ENCODE peak calls at places on chromosomes 16 and 17, in nine cellular contexts. One of them, this sample, is unnamed.

GRCh38 chr16:66901626-66902025 is 17.1 kb downstream of the CDH16 start:
- DNase-seq in fibroblast of lung: no peak
- DNase-seq in tibial nerve: no peak
- DNase-seq in HFFc6: no peak
- DNase-seq in mucosa of gallbladder: no peak
- DNase-seq in neural crest cell: no peak
- DNase-seq in cardiac septum: no peak
- DNase-seq in glutamatergic neuron: no peak
- DNase-seq in mucosa of descending colon: no peak
- DNase-seq in this sample: no peak

GRCh38 chr16:46658925-46659324 is 30.1 kb downstream of the VPS35 start:
- DNase-seq in fibroblast of lung: no peak
- DNase-seq in tibial nerve: peak
- DNase-seq in HFFc6: no peak
- DNase-seq in mucosa of gallbladder: peak
- DNase-seq in neural crest cell: no peak
- DNase-seq in cardiac septum: no peak
- DNase-seq in glutamatergic neuron: no peak
- DNase-seq in mucosa of descending colon: no peak
- DNase-seq in this sample: no peak

GRCh38 chr17:58417300-58418092 is at the start of gene RNF43:
- DNase-seq in fibroblast of lung: peak
- DNase-seq in tibial nerve: peak
- DNase-seq in HFFc6: peak
- DNase-seq in mucosa of gallbladder: peak
- DNase-seq in neural crest cell: peak
- DNase-seq in cardiac septum: peak
- DNase-seq in glutamatergic neuron: peak
- DNase-seq in mucosa of descending colon: peak
- DNase-seq in this sample: peak

GRCh38 chr16:57610611-57611010 is 17.8 kb upstream of the ADGRG1 start:
- DNase-seq in fibroblast of lung: no peak
- DNase-seq in tibial nerve: no peak
- DNase-seq in HFFc6: no peak
- DNase-seq in mucosa of gallbladder: no peak
- DNase-seq in neural crest cell: no peak
- DNase-seq in cardiac septum: peak
- DNase-seq in glutamatergic neuron: no peak
- DNase-seq in mucosa of descending colon: no peak
- DNase-seq in this sample: no peak

GRCh38 chr16:17470002-17470870 is 524 bp downstream of the XYLT1 start:
- DNase-seq in fibroblast of lung: no peak
- DNase-seq in tibial nerve: no peak
- DNase-seq in HFFc6: no peak
- DNase-seq in mucosa of gallbladder: no peak
- DNase-seq in neural crest cell: peak
- DNase-seq in cardiac septum: no peak
- DNase-seq in glutamatergic neuron: peak
- DNase-seq in mucosa of descending colon: peak
- DNase-seq in this sample: no peak

GRCh38 chr17:51004249-51004648 is 116.4 kb downstream of the SPAG9 start:
- DNase-seq in fibroblast of lung: no peak
- DNase-seq in tibial nerve: no peak
- DNase-seq in HFFc6: no peak
- DNase-seq in mucosa of gallbladder: no peak
- DNase-seq in neural crest cell: no peak
- DNase-seq in cardiac septum: no peak
- DNase-seq in glutamatergic neuron: no peak
- DNase-seq in mucosa of descending colon: no peak
- DNase-seq in this sample: no peak

GRCh38 chr17:71578446-71578845 is 542.4 kb upstream of the SOX9 start:
- DNase-seq in fibroblast of lung: no peak
- DNase-seq in tibial nerve: no peak
- DNase-seq in HFFc6: no peak
- DNase-seq in mucosa of gallbladder: no peak
- DNase-seq in neural crest cell: no peak
- DNase-seq in cardiac septum: no peak
- DNase-seq in glutamatergic neuron: no peak
- DNase-seq in mucosa of descending colon: no peak
- DNase-seq in this sample: no peak

GRCh38 chr17:57735230-57735629 is 9.9 kb downstream of the CCDC182 start:
- DNase-seq in fibroblast of lung: no peak
- DNase-seq in tibial nerve: no peak
- DNase-seq in HFFc6: no peak
- DNase-seq in mucosa of gallbladder: no peak
- DNase-seq in neural crest cell: no peak
- DNase-seq in cardiac septum: no peak
- DNase-seq in glutamatergic neuron: no peak
- DNase-seq in mucosa of descending colon: no peak
- DNase-seq in this sample: no peak

GRCh38 chr16:89410794-89411309 is 79.5 kb downstream of the ANKRD11 start:
- DNase-seq in fibroblast of lung: peak
- DNase-seq in tibial nerve: peak
- DNase-seq in HFFc6: peak
- DNase-seq in mucosa of gallbladder: peak
- DNase-seq in neural crest cell: no peak
- DNase-seq in cardiac septum: no peak
- DNase-seq in glutamatergic neuron: peak
- DNase-seq in mucosa of descending colon: peak
- DNase-seq in this sample: peak

GRCh38 chr17:10292057-10292931 is 80.5 kb downstream of the MYH13 start:
- DNase-seq in fibroblast of lung: peak
- DNase-seq in tibial nerve: no peak
- DNase-seq in HFFc6: peak
- DNase-seq in mucosa of gallbladder: peak
- DNase-seq in neural crest cell: no peak
- DNase-seq in cardiac septum: no peak
- DNase-seq in glutamatergic neuron: no peak
- DNase-seq in mucosa of descending colon: no peak
- DNase-seq in this sample: no peak

GRCh38 chr17:43608313-43608712 is 53.4 kb downstream of the MEOX1 start:
- DNase-seq in fibroblast of lung: no peak
- DNase-seq in tibial nerve: no peak
- DNase-seq in HFFc6: peak
- DNase-seq in mucosa of gallbladder: no peak
- DNase-seq in neural crest cell: no peak
- DNase-seq in cardiac septum: no peak
- DNase-seq in glutamatergic neuron: no peak
- DNase-seq in mucosa of descending colon: no peak
- DNase-seq in this sample: no peak

GRCh38 chr16:78310990-78311561 is 211.6 kb downstream of the WWOX start:
- DNase-seq in fibroblast of lung: no peak
- DNase-seq in tibial nerve: no peak
- DNase-seq in HFFc6: no peak
- DNase-seq in mucosa of gallbladder: no peak
- DNase-seq in neural crest cell: no peak
- DNase-seq in cardiac septum: no peak
- DNase-seq in glutamatergic neuron: no peak
- DNase-seq in mucosa of descending colon: no peak
- DNase-seq in this sample: no peak

GRCh38 chr16:57007530-57007929 is 18.2 kb downstream of the NLRC5 start:
- DNase-seq in fibroblast of lung: no peak
- DNase-seq in tibial nerve: no peak
- DNase-seq in HFFc6: no peak
- DNase-seq in mucosa of gallbladder: no peak
- DNase-seq in neural crest cell: no peak
- DNase-seq in cardiac septum: no peak
- DNase-seq in glutamatergic neuron: no peak
- DNase-seq in mucosa of descending colon: no peak
- DNase-seq in this sample: no peak

GRCh38 chr16:10930755-10931093 is 11.5 kb downstream of the DEXI start:
- DNase-seq in fibroblast of lung: no peak
- DNase-seq in tibial nerve: no peak
- DNase-seq in HFFc6: no peak
- DNase-seq in mucosa of gallbladder: no peak
- DNase-seq in neural crest cell: no peak
- DNase-seq in cardiac septum: no peak
- DNase-seq in glutamatergic neuron: peak
- DNase-seq in mucosa of descending colon: peak
- DNase-seq in this sample: no peak

GRCh38 chr17:75041656-75042280 is 5.0 kb downstream of the ATP5PD start:
- DNase-seq in fibroblast of lung: no peak
- DNase-seq in tibial nerve: no peak
- DNase-seq in HFFc6: no peak
- DNase-seq in mucosa of gallbladder: no peak
- DNase-seq in neural crest cell: no peak
- DNase-seq in cardiac septum: no peak
- DNase-seq in glutamatergic neuron: no peak
- DNase-seq in mucosa of descending colon: no peak
- DNase-seq in this sample: no peak

GRCh38 chr17:31524926-31525800 is 133.7 kb downstream of the RAB11FIP4 start:
- DNase-seq in fibroblast of lung: peak
- DNase-seq in tibial nerve: peak
- DNase-seq in HFFc6: peak
- DNase-seq in mucosa of gallbladder: peak
- DNase-seq in neural crest cell: peak
- DNase-seq in cardiac septum: peak
- DNase-seq in glutamatergic neuron: peak
- DNase-seq in mucosa of descending colon: peak
- DNase-seq in this sample: peak

GRCh38 chr16:1993731-1994131 is 4.0 kb downstream of the SYNGR3 start:
- DNase-seq in fibroblast of lung: no peak
- DNase-seq in tibial nerve: no peak
- DNase-seq in HFFc6: peak
- DNase-seq in mucosa of gallbladder: no peak
- DNase-seq in neural crest cell: no peak
- DNase-seq in cardiac septum: no peak
- DNase-seq in glutamatergic neuron: no peak
- DNase-seq in mucosa of descending colon: no peak
- DNase-seq in this sample: no peak

GRCh38 chr16:57098188-57098841 is 5.9 kb downstream of the CPNE2 start:
- DNase-seq in fibroblast of lung: no peak
- DNase-seq in tibial nerve: no peak
- DNase-seq in HFFc6: no peak
- DNase-seq in mucosa of gallbladder: no peak
- DNase-seq in neural crest cell: no peak
- DNase-seq in cardiac septum: no peak
- DNase-seq in glutamatergic neuron: no peak
- DNase-seq in mucosa of descending colon: no peak
- DNase-seq in this sample: no peak

GRCh38 chr16:19898924-19899604 is 14.4 kb upstream of the GPRC5B start:
- DNase-seq in fibroblast of lung: peak
- DNase-seq in tibial nerve: peak
- DNase-seq in HFFc6: peak
- DNase-seq in mucosa of gallbladder: peak
- DNase-seq in neural crest cell: peak
- DNase-seq in cardiac septum: no peak
- DNase-seq in glutamatergic neuron: peak
- DNase-seq in mucosa of descending colon: no peak
- DNase-seq in this sample: no peak

GRCh38 chr17:70006159-70006558 is 68.9 kb upstream of the KCNJ16 start:
- DNase-seq in fibroblast of lung: peak
- DNase-seq in tibial nerve: no peak
- DNase-seq in HFFc6: no peak
- DNase-seq in mucosa of gallbladder: no peak
- DNase-seq in neural crest cell: no peak
- DNase-seq in cardiac septum: no peak
- DNase-seq in glutamatergic neuron: no peak
- DNase-seq in mucosa of descending colon: no peak
- DNase-seq in this sample: no peak

This sample was measured in breast epithelium.